ENCODE peak calls at places on chromosome 9, in eight cellular contexts. O is transverse colon; I is CD8-positive, alpha-beta T cell; K is lower leg skin; U is mucosa of descending colon; X is astrocyte; W is fibroblast of the aortic adventitia; M is fibroblast of mammary gland. P is an unnamed sample.

GRCh38 chr9:87656485-87656884 is 69.4 kb upstream of the CTSL start:
- DNase-seq in I (no peak), U (no peak), O (no peak), X (peak; percentile 27), K (no peak), W (peak; percentile 59), M (peak; percentile 18), P (peak; percentile 52)

GRCh38 chr9:114399381-114399780 is 11.6 kb upstream of the AKNA start:
- DNase-seq in I (no peak), W (no peak), O (no peak), M (no peak), X (no peak), U (no peak), K (no peak), P (no peak)

GRCh38 chr9:109401169-109401989 is 80.5 kb upstream of the EPB41L4B start:
- DNase-seq in W (peak; percentile 49), O (peak; percentile 59), X (peak; percentile 17), K (peak; percentile 23), U (peak; percentile 76), M (peak; percentile 45), I (no peak), P (peak; percentile 68)

GRCh38 chr9:37034320-37034937 is 361 bp upstream of the PAX5 start:
- DNase-seq in K (no peak), M (no peak), O (peak; percentile 39), W (no peak), U (peak; percentile 35), X (no peak), I (no peak), P (no peak)

GRCh38 chr9:2263665-2264064 is 248.5 kb downstream of the SMARCA2 start:
- DNase-seq in I (no peak), O (no peak), W (no peak), M (no peak), K (no peak), X (no peak), U (no peak), P (no peak)

GRCh38 chr9:71037521-71037920 is 83.9 kb downstream of the TRPM3 start:
- DNase-seq in O (no peak), X (no peak), U (no peak), K (no peak), W (no peak), I (no peak), M (no peak), P (no peak)

GRCh38 chr9:114086009-114086408 is 7.9 kb upstream of the AMBP start:
- DNase-seq in M (no peak), W (no peak), O (no peak), X (no peak), I (no peak), U (no peak), K (no peak), P (no peak)

GRCh38 chr9:88952086-88952615 is 39.1 kb upstream of the S1PR3 start:
- DNase-seq in K (no peak), X (no peak), W (peak; percentile 26), M (peak; percentile 35), O (no peak), U (no peak), I (no peak), P (peak; percentile 64)

GRCh38 chr9:131668439-131669233 is 71.2 kb downstream of the RAPGEF1 start:
- DNase-seq in M (peak; percentile 84), U (no peak), I (peak; percentile 41), K (no peak), W (peak; percentile 56), O (no peak), X (peak; percentile 86), P (peak; percentile 70)

GRCh38 chr9:89473762-89474469 is 24.0 kb downstream of the SEMA4D start:
- DNase-seq in M (peak; percentile 43), W (no peak), O (no peak), X (peak; percentile 21), K (no peak), I (no peak), U (no peak), P (peak; percentile 3)

GRCh38 chr9:73577867-73578266 is 426.2 kb downstream of the ANXA1 start:
- DNase-seq in U (no peak), O (no peak), W (peak; percentile 27), I (no peak), K (no peak), X (peak; percentile 61), M (peak; percentile 78), P (peak; percentile 44)

GRCh38 chr9:7479300-7479699 is 320.3 kb downstream of the DMAC1 start:
- DNase-seq in X (no peak), U (no peak), M (no peak), I (no peak), W (no peak), O (no peak), K (no peak), P (no peak)

GRCh38 chr9:88932766-88933165 is 58.5 kb upstream of the S1PR3 start:
- DNase-seq in O (no peak), X (no peak), I (no peak), M (no peak), W (no peak), U (no peak), K (no peak), P (no peak)

GRCh38 chr9:21334969-21335632 is at the start of gene KLHL9:
- DNase-seq in U (peak; percentile 92), I (peak; percentile 64), M (peak; percentile 89), X (peak; percentile 80), W (peak; percentile 93), O (peak; percentile 94), K (peak; percentile 88), P (peak; percentile 94)

GRCh38 chr9:81791076-81791475 is 101.7 kb upstream of the TLE1 start:
- DNase-seq in K (no peak), M (no peak), U (no peak), X (no peak), O (no peak), I (no peak), W (no peak), P (no peak)

GRCh38 chr9:95771556-95772280 is 103.8 kb upstream of the ERCC6L2 start:
- DNase-seq in O (peak; percentile 24), M (peak; percentile 51), U (peak; percentile 28), K (no peak), I (no peak), X (peak; percentile 45), W (peak; percentile 18), P (peak; percentile 28)

GRCh38 chr9:136847827-136848392 is 1.3 kb upstream of the PHPT1 start:
- DNase-seq in K (peak; percentile 86), X (peak; percentile 64), M (peak; percentile 78), W (peak; percentile 81), I (peak; percentile 42), U (peak; percentile 97), O (peak; percentile 94), P (peak; percentile 88)

GRCh38 chr9:113918697-113919390 is 42.7 kb downstream of the ZNF618 start:
- DNase-seq in K (no peak), M (no peak), O (no peak), U (no peak), W (no peak), I (no peak), X (no peak), P (no peak)

GRCh38 chr9:136342191-136343120 is 15.1 kb downstream of the GPSM1 start:
- DNase-seq in W (peak; percentile 44), X (peak; percentile 48), O (peak; percentile 87), K (peak; percentile 56), M (peak; percentile 52), U (peak; percentile 88), I (peak; percentile 21), P (peak; percentile 56)

GRCh38 chr9:111925784-111926183 is 29.2 kb downstream of the UGCG start:
- DNase-seq in K (no peak), U (no peak), X (no peak), O (no peak), I (no peak), M (no peak), W (no peak), P (no peak)

GRCh38 chr9:122347348-122348287 is 23.2 kb upstream of the PTGS1 start:
- DNase-seq in X (no peak), M (peak; percentile 34), W (peak; percentile 48), I (no peak), U (peak; percentile 76), O (peak; percentile 65), K (no peak), P (peak; percentile 47)

GRCh38 chr9:130331061-130331460 is 65.5 kb downstream of the HMCN2 start:
- DNase-seq in W (no peak), K (no peak), M (no peak), U (no peak), O (no peak), X (no peak), I (no peak), P (no peak)

GRCh38 chr9:131324736-131325679 is 35.5 kb downstream of the PLPP7 start:
- DNase-seq in O (no peak), X (no peak), K (no peak), M (no peak), W (no peak), U (no peak), I (no peak), P (no peak)

DNA sequence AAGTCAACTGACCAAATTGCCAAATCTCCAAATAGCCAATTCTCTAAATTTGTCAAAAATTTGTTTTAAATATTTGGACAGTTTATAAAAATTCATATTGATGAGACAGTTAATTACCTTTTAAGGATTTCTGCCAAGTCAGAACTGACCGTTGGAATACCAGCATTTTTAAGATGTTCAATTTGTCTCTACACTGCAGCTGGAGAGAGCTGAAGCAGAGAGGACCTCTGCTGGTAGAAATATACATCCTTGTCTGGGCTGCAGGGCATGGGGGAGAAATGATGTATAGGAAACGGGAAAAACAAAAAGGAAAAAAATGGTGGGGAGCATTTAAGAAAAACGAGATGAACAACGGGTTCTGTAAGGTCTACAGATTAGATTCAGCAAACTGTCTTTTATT is 16.8 kb downstream of the NR6A1 start:
- DNase-seq in O (no peak), X (no peak), U (no peak), I (no peak), W (peak; percentile 45), M (peak; percentile 38), K (no peak), P (peak; percentile 48)
- TF ChIP-seq CTCF in O (peak; percentile 30), X (peak; percentile 42), U (no peak), I (no peak), W (peak; percentile 57), M (peak; percentile 50), K (no peak), P (peak; percentile 53)

GRCh38 chr9:129182625-129183494 is 4.8 kb upstream of the IER5L start:
- DNase-seq in W (peak; percentile 17), X (no peak), I (no peak), O (peak; percentile 53), K (no peak), U (peak; percentile 62), M (no peak), P (peak; percentile 40)
- TF ChIP-seq CTCF in W (peak; percentile 41), X (peak; percentile 32), I (no peak), O (peak; percentile 43), K (no peak), U (no peak), M (peak; percentile 36), P (peak; percentile 44)

GRCh38 chr9:133869674-133870419 is 122.3 kb downstream of the VAV2 start:
- DNase-seq in U (no peak), K (no peak), O (no peak), W (peak; percentile 23), I (no peak), X (peak; percentile 58), M (no peak), P (no peak)
- TF ChIP-seq CTCF in U (no peak), K (no peak), O (no peak), W (no peak), I (no peak), X (no peak), M (no peak), P (no peak)

GRCh38 chr9:93968451-93969327 is 13.5 kb upstream of the BARX1 start:
- DNase-seq in U (no peak), W (no peak), O (no peak), I (no peak), K (no peak), X (peak; percentile 31), M (no peak), P (no peak)
- TF ChIP-seq CTCF in U (no peak), W (no peak), O (no peak), I (no peak), K (no peak), X (no peak), M (no peak), P (no peak)

GRCh38 chr9:124037790-124038189 is 26.2 kb downstream of the LHX2 start:
- DNase-seq in K (no peak), U (no peak), W (no peak), M (no peak), X (no peak), I (no peak), O (no peak), P (no peak)
- TF ChIP-seq CTCF in K (no peak), U (no peak), W (no peak), M (peak; percentile 17), X (no peak), I (no peak), O (no peak), P (no peak)

P was measured in cardiac fibroblast.